ENCODE peak calls at places on chromosome 22, in nine cellular contexts. U is ovary, J is IMR-90, W is body of pancreas, F is endothelial cell of umbilical vein, N is A549, B is H1, I is right lobe of liver, Z is heart left ventricle. A is an unnamed sample.

GRCh38 chr22:37415210-37415609 is 12.1 kb downstream of the ELFN2 start:
- DNase-seq in N (no peak), I (no peak), Z (no peak), F (no peak), J (no peak), U (no peak), W (no peak), B (no peak), A (no peak)

GRCh38 chr22:41862530-41863266 is 29.8 kb downstream of the SREBF2 start:
- DNase-seq in W (no peak), Z (no peak), N (no peak), U (no peak), I (no peak), F (no peak), J (peak; percentile 25), B (no peak), A (no peak)

GRCh38 chr22:41401781-41402648 is 20.3 kb downstream of the TEF start:
- DNase-seq in B (no peak), J (peak; percentile 79), N (peak; percentile 57), W (peak; percentile 95), Z (peak; percentile 87), U (peak; percentile 84), I (peak; percentile 92), F (peak; percentile 21), A (peak; percentile 91)

GRCh38 chr22:50260801-50261614 is 475 bp downstream of the MAPK12 start:
- DNase-seq in J (peak; percentile 67), I (no peak), U (no peak), B (no peak), Z (no peak), W (peak; percentile 51), N (no peak), F (peak; percentile 54), A (peak; percentile 46)

GRCh38 chr22:49193901-49194465 is 633.7 kb downstream of the BRD1 start:
- DNase-seq in I (peak; percentile 18), J (no peak), F (no peak), U (no peak), B (no peak), Z (no peak), W (no peak), N (no peak), A (no peak)

GRCh38 chr22:50030315-50031188 is 18.0 kb upstream of the IL17REL start:
- DNase-seq in N (peak; percentile 83), I (peak; percentile 80), Z (peak; percentile 87), U (peak; percentile 72), J (peak; percentile 54), B (peak; percentile 57), W (peak; percentile 76), F (peak; percentile 55), A (peak; percentile 82)

GRCh38 chr22:25081409-25081824 is 118.2 kb upstream of the CRYBB3 start:
- DNase-seq in B (no peak), U (no peak), W (peak; percentile 38), J (peak; percentile 4), F (peak; percentile 59), I (no peak), Z (no peak), N (peak; percentile 49), A (no peak)

GRCh38 chr22:30187726-30188407 is 58.7 kb downstream of the LIF start:
- DNase-seq in Z (no peak), U (no peak), N (no peak), J (peak; percentile 63), B (no peak), I (no peak), F (no peak), W (no peak), A (no peak)

GRCh38 chr22:50545522-50546325 is at the start of gene KLHDC7B:
- DNase-seq in U (no peak), F (no peak), Z (no peak), N (no peak), B (no peak), W (no peak), J (peak; percentile 35), I (peak; percentile 44), A (no peak)

GRCh38 chr22:36928181-36928580 is 14.8 kb downstream of the CSF2RB start:
- DNase-seq in W (no peak), J (no peak), B (no peak), F (no peak), U (no peak), N (no peak), I (no peak), Z (no peak), A (no peak)

DNA sequence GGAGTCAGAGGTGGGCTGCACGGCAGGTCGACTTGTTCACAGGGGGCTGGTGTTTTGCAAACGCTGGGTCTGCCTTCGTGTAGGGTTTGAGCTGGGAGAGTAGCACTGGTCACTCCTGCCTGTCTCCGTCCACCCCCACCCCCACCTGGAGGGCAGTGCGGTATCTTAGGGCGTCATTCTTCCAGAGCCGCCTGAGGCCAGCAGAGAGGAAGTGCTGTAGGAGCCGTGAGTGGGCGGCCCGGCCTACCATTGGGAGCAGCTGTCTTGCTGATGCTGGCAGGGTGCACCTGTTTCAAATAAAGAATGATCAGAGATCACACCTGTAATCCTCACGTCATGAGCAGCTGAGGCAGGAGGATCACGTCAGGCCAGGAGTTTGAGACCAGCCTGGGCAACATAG is 122.5 kb downstream of the IGLL1 start:
- DNase-seq in J (no peak), Z (no peak), I (no peak), N (no peak), U (peak; percentile 45), F (no peak), B (no peak), W (no peak), A (no peak)
- H3K4me1 ChIP-seq in J (no peaks in the 10 kb centered on the region), Z (no peaks in the 10 kb centered on the region), I (no peaks in the 10 kb centered on the region), N (no peaks in the 10 kb centered on the region), U (peaks cover 14% of the 10 kb centered on the region), F (no peaks in the 10 kb centered on the region), B (peaks cover 3% of the 10 kb centered on the region), W (no peaks in the 10 kb centered on the region), A (no peaks in the 10 kb centered on the region)

GRCh38 chr22:38504731-38505594 is 1.1 kb downstream of the DDX17 start:
- DNase-seq in U (peak; percentile 51), B (no peak), N (no peak), W (peak; percentile 63), F (peak; percentile 55), Z (peak; percentile 66), I (peak; percentile 69), J (peak; percentile 48), A (peak; percentile 76)

GRCh38 chr22:38497869-38498268 is 8.2 kb downstream of the DDX17 start:
- DNase-seq in I (no peak), N (no peak), W (no peak), J (no peak), F (no peak), Z (no peak), U (no peak), B (no peak), A (no peak)

GRCh38 chr22:38505595-38506117 is 455 bp downstream of the DDX17 start:
- DNase-seq in N (peak; percentile 20), J (peak; percentile 46), F (peak; percentile 70), Z (peak; percentile 90), B (no peak), I (peak; percentile 86), U (peak; percentile 86), W (peak; percentile 85), A (peak; percentile 84)

GRCh38 chr22:38503021-38503420 is 3.1 kb downstream of the DDX17 start:
- DNase-seq in J (no peak), I (no peak), W (no peak), F (peak; percentile 31), Z (no peak), U (no peak), B (no peak), N (no peak), A (no peak)

DNA sequence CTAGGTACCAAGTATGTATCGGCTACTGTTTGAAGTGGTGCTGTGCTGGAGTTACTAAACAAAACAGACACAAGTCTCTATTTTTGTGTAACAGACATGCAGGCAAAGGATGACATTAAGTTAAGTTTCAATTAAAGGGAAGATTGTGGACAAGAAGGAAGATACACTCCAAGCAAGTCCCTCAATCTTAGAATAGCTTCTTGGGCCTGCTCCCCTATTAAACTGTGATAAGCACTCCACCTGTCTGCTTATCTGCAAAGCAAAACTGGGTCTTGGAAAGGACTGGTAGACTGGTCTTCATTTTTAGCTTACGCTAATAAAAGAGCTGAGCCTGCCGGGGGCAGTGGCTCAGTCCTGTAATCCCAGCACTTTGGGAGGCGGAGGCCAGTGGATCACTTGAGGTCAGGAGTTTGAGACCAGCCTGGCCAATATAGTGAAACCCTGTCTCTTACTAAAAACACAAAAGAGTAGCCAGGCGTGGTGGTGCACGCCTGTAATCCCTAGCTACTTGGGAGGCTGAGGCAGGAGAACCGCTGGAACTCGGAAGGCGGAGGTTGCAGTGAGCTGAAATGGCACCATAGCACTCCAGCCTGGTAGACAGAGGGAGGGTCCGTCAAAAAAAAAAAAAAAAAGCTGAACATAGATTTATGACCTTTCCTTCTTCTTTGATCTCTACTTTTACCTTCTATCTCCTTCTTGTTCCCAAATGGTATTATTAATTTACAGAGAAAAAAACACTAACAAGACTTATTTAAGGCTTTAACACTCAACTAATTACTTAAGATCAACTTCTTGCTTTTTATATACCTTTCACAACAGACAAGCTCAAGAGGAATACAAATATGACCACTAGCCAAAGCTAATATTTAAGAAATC is 4.1 kb downstream of the DDX17 start:
- DNase-seq in N (no peak), B (no peak), W (no peak), Z (no peak), F (no peak), I (no peak), J (no peak), U (no peak), A (no peak)
- TF ChIP-seq POLR2A in N (no peak), B (no peak), W (no peak), Z (no peak), F (no peak), I (no peak), J (no peak), U (no peak), A (no peak)

GRCh38 chr22:31346255-31346732 is at the start of gene PATZ1:
- DNase-seq in W (peak; percentile 77), F (peak; percentile 71), N (peak; percentile 56), Z (peak; percentile 84), I (peak; percentile 76), J (peak; percentile 72), U (peak; percentile 86), B (peak; percentile 61), A (peak; percentile 82)
- H3K4me1 ChIP-seq in W (peaks cover 67% of the 10 kb centered on the region), F (peaks cover 39% of the 10 kb centered on the region), N (peaks cover 29% of the 10 kb centered on the region), Z (peaks cover 18% of the 10 kb centered on the region), I (peaks cover 27% of the 10 kb centered on the region), J (peaks cover 27% of the 10 kb centered on the region), U (peaks cover 10% of the 10 kb centered on the region), B (peaks cover 32% of the 10 kb centered on the region), A (peaks cover 32% of the 10 kb centered on the region)

DNA sequence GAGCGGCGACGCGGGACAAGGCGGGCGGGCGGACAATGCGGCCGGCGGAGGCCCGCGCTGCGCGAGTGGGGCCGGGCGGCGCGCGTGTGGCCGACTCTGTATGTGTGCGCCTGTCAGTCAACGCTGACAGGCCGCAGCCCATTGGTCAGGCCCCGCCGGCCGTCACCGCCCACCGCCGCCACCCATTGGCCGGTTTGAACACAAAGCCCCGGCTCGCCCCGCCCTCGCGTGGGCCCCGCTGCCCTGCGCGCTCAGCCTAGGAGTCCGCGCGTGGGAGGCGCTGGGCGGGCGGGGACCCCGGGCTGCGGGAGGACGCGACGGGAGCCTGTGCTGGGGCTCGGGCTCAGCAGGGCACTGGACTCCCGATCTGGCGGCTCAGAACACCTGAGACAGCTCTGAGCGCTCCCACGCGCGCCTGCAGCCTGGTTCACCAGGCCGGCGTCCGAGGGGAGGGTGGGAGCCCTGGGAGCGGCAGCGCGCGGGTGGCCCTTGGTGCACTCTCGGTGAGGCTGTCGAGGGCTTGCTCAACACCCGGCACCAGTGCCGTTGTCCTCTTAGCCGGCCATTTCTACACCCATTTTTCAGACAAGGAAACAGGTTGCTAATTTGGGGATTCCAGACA is at the start of gene SUN2:
- DNase-seq in J (peak; percentile 77), N (peak; percentile 84), W (peak; percentile 95), I (peak; percentile 98), F (peak; percentile 88), Z (peak; percentile 98), B (no peak), U (peak; percentile 95), A (peak; percentile 92)
- TF ChIP-seq POLR2A in J (peak; percentile 63), N (peak; percentile 8), W (peak; percentile 37), I (peak; percentile 77), F (peak; percentile 36), Z (peak; percentile 78), B (no peak), U (peak; percentile 67), A (no peak)